ENCODE peak calls at places on chromosomes 11 and 22, in five cellular contexts. One of them, this sample, is unnamed.

GRCh38 chr11:73759520-73760065 is 1.3 kb downstream of the RAB6A start:
- DNase-seq in HCT116: no peak
- DNase-seq in K562: no peak
- DNase-seq in SK-N-SH: peak; percentile 36
- DNase-seq in GM12878: no peak
- DNase-seq in this sample: no peak

GRCh38 chr22:39559456-39560105 is 11.0 kb upstream of the CACNA1I start:
- DNase-seq in HCT116: no peak
- DNase-seq in K562: peak; percentile 65
- DNase-seq in SK-N-SH: peak; percentile 42
- DNase-seq in GM12878: no peak
- DNase-seq in this sample: peak; percentile 86

GRCh38 chr22:24095816-24096215 is 84.7 kb downstream of the CABIN1 start:
- DNase-seq in HCT116: no peak
- DNase-seq in K562: no peak
- DNase-seq in SK-N-SH: no peak
- DNase-seq in GM12878: no peak
- DNase-seq in this sample: no peak

GRCh38 chr22:37174964-37175363 is 13.1 kb downstream of the C1QTNF6 start:
- DNase-seq in HCT116: no peak
- DNase-seq in K562: no peak
- DNase-seq in SK-N-SH: peak; percentile 27
- DNase-seq in GM12878: no peak
- DNase-seq in this sample: no peak

GRCh38 chr11:65298655-65299179 is 15.9 kb upstream of the CDC42EP2 start:
- DNase-seq in HCT116: no peak
- DNase-seq in K562: no peak
- DNase-seq in SK-N-SH: no peak
- DNase-seq in GM12878: no peak
- DNase-seq in this sample: no peak

GRCh38 chr22:30074147-30074546 is 6.1 kb upstream of the HORMAD2 start:
- DNase-seq in HCT116: no peak
- DNase-seq in K562: no peak
- DNase-seq in SK-N-SH: no peak
- DNase-seq in GM12878: no peak
- DNase-seq in this sample: no peak

GRCh38 chr11:69014084-69014935 is 1.3 kb upstream of the MRGPRF start:
- DNase-seq in HCT116: no peak
- DNase-seq in K562: no peak
- DNase-seq in SK-N-SH: peak; percentile 69
- DNase-seq in GM12878: no peak
- DNase-seq in this sample: peak; percentile 61

GRCh38 chr22:46131151-46131587 is 19.2 kb upstream of the PPARA start:
- DNase-seq in HCT116: no peak
- DNase-seq in K562: peak; percentile 21
- DNase-seq in SK-N-SH: peak; percentile 76
- DNase-seq in GM12878: no peak
- DNase-seq in this sample: peak; percentile 91

GRCh38 chr22:24431309-24432034 is 4.1 kb downstream of the ADORA2A start:
- DNase-seq in HCT116: no peak
- DNase-seq in K562: no peak
- DNase-seq in SK-N-SH: no peak
- DNase-seq in GM12878: no peak
- DNase-seq in this sample: no peak

GRCh38 chr11:58921778-58922390 is 17.4 kb upstream of the GLYATL1 start:
- DNase-seq in HCT116: no peak
- DNase-seq in K562: no peak
- DNase-seq in SK-N-SH: no peak
- DNase-seq in GM12878: no peak
- DNase-seq in this sample: no peak

GRCh38 chr11:23205156-23205871 is 345.0 kb upstream of the CCDC179 start:
- DNase-seq in HCT116: no peak
- DNase-seq in K562: no peak
- DNase-seq in SK-N-SH: no peak
- DNase-seq in GM12878: no peak
- DNase-seq in this sample: no peak

DNA sequence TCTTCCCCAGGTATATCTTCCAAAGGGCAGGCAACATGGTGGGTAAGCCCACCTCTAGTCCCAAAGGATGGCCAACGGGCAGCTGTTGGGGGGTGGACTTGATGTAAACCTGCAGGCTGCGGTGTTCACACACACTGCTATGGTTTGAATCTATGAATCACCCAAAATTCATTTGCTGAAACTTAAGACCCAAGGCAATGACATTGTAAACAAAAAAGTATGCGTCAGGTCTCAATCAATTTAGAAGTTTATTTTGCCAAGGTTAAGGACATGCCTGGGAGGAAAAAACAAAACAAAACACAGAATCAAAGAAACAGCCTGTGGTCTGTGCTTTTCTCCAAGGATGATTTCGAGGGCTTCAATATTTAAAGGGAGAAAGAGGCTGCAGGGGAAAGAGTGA is 18.3 kb downstream of the RCN1 start:
- DNase-seq in HCT116: no peak
- DNase-seq in K562: no peak
- DNase-seq in SK-N-SH: no peak
- DNase-seq in GM12878: no peak
- DNase-seq in this sample: no peak
- TF ChIP-seq YY1 in HCT116: no peak
- TF ChIP-seq YY1 in K562: no peak
- TF ChIP-seq YY1 in SK-N-SH: no peak
- TF ChIP-seq YY1 in GM12878: no peak
- TF ChIP-seq YY1 in this sample: no peak

GRCh38 chr11:5846689-5847088 is 5.0 kb upstream of the OR52E6 start:
- DNase-seq in HCT116: no peak
- DNase-seq in K562: peak; percentile 27
- DNase-seq in SK-N-SH: no peak
- DNase-seq in GM12878: no peak
- DNase-seq in this sample: no peak
- H2AFZ ChIP-seq in HCT116: no peak overlapping the region
- H2AFZ ChIP-seq in K562: peak overlapping the region; percentile 5
- H2AFZ ChIP-seq in SK-N-SH: no peak overlapping the region
- H2AFZ ChIP-seq in GM12878: no peak overlapping the region
- H2AFZ ChIP-seq in this sample: no peak overlapping the region

GRCh38 chr22:45101828-45102227 is 61.9 kb upstream of the NUP50 start:
- DNase-seq in HCT116: no peak
- DNase-seq in K562: peak; percentile 57
- DNase-seq in SK-N-SH: peak; percentile 69
- DNase-seq in GM12878: no peak
- DNase-seq in this sample: no peak

GRCh38 chr22:45102896-45103420 is 60.8 kb upstream of the NUP50 start:
- DNase-seq in HCT116: no peak
- DNase-seq in K562: no peak
- DNase-seq in SK-N-SH: no peak
- DNase-seq in GM12878: no peak
- DNase-seq in this sample: no peak

GRCh38 chr22:45105281-45105700 is 58.4 kb upstream of the NUP50 start:
- DNase-seq in HCT116: no peak
- DNase-seq in K562: no peak
- DNase-seq in SK-N-SH: no peak
- DNase-seq in GM12878: no peak
- DNase-seq in this sample: no peak

GRCh38 chr22:45104313-45104712 is 59.4 kb upstream of the NUP50 start:
- DNase-seq in HCT116: no peak
- DNase-seq in K562: no peak
- DNase-seq in SK-N-SH: no peak
- DNase-seq in GM12878: no peak
- DNase-seq in this sample: no peak

DNA sequence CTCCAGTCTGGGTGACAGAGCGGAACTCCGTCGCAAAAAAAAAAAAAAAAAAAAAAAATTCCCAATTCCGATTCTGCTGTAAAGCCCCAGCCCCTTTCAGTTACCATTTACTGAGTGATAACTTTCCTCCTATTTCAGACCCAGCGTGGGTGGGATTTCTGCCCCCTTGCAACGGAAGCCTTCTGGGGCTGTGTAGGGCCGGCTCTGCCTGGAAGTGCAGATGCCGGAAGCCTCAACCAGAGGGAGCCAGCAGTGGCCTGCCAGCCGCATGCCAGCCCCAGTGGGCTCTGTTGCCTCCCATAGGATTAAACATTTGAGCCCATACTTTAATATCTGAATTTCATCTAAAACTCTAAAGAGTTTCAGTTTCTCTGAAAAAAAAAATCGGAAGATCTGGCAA is 60.0 kb upstream of the NUP50 start:
- DNase-seq in HCT116: no peak
- DNase-seq in K562: no peak
- DNase-seq in SK-N-SH: no peak
- DNase-seq in GM12878: no peak
- DNase-seq in this sample: no peak
- TF ChIP-seq CTCF in HCT116: no peak
- TF ChIP-seq CTCF in K562: peak; percentile 8
- TF ChIP-seq CTCF in SK-N-SH: no peak
- TF ChIP-seq CTCF in GM12878: no peak
- TF ChIP-seq CTCF in this sample: peak; percentile 52

DNA sequence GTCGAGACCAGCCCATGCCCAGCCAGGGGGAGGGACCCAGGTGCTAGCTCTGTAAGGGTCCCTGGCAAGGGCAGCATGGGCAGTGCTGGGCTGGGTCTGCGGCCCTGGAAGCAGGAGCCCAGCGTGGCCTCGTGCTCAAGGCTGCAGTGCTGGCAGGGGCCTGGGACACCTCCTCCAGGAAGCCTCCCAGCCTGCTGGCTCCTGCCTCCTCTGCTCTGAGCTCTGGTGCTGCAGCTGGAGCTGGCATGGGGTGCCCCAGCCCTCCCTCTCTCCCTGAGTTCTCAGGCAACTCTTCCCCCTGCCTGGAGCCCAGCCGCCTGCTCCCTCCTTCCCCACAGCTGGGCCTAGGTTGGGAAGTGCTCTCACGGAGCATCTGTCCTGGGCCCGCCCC is 6.8 kb downstream of the INS start:
- DNase-seq in HCT116: no peak
- DNase-seq in K562: no peak
- DNase-seq in SK-N-SH: no peak
- DNase-seq in GM12878: no peak
- DNase-seq in this sample: no peak
- TF ChIP-seq YY1 in HCT116: no peak
- TF ChIP-seq YY1 in K562: no peak
- TF ChIP-seq YY1 in SK-N-SH: no peak
- TF ChIP-seq YY1 in GM12878: no peak
- TF ChIP-seq YY1 in this sample: no peak

GRCh38 chr22:19723165-19723989 is at the start of gene GP1BB:
- DNase-seq in HCT116: no peak
- DNase-seq in K562: peak; percentile 100
- DNase-seq in SK-N-SH: no peak
- DNase-seq in GM12878: no peak
- DNase-seq in this sample: peak; percentile 74
- H2AFZ ChIP-seq in HCT116: no peak within 1 kb of the TSS
- H2AFZ ChIP-seq in K562: peak within 1 kb of the TSS; percentile 79
- H2AFZ ChIP-seq in SK-N-SH: no peak within 1 kb of the TSS
- H2AFZ ChIP-seq in GM12878: no peak within 1 kb of the TSS
- H2AFZ ChIP-seq in this sample: no peak within 1 kb of the TSS

GRCh38 chr11:40816976-40817375 is 642.5 kb downstream of the LRRC4C start:
- DNase-seq in HCT116: no peak
- DNase-seq in K562: no peak
- DNase-seq in SK-N-SH: no peak
- DNase-seq in GM12878: no peak
- DNase-seq in this sample: no peak

DNA sequence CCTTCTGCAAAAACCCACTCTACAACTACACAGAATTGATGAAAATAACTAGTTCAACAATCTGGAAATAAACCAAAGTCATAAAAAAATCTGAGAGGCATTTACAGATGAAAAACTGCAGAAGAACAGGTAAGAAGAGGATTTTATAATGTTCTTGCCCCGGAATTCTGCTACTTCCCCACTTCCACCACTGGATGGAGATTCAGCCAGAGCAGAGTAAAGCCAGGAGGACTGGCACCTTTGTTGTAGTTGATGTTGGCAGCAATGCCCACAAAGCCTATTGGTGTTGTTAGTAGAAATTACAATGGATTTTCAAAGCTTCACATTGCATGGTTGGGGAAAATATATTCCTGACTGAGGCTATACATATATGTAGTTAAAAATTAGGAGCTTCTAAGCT is 640.2 kb downstream of the LRRC4C start:
- DNase-seq in HCT116: no peak
- DNase-seq in K562: no peak
- DNase-seq in SK-N-SH: no peak
- DNase-seq in GM12878: no peak
- DNase-seq in this sample: no peak
- TF ChIP-seq CTCF in HCT116: no peak
- TF ChIP-seq CTCF in K562: no peak
- TF ChIP-seq CTCF in SK-N-SH: no peak
- TF ChIP-seq CTCF in GM12878: no peak
- TF ChIP-seq CTCF in this sample: peak; percentile 39

This sample was measured in H1.